ENCODE peak calls at places on chromosomes 4 and X, in ten cellular contexts. O is astrocyte, R is AG04449, Q is fibroblast of lung, X is kidney epithelial cell, H is colonic mucosa, B is fibroblast of villous mesenchyme, E is adrenal gland, T is NB4, W is lung. V is an unnamed sample.

GRCh38 chr4:123830920-123831319 is 434.3 kb downstream of the SPRY1 start:
- DNase-seq in B (no peak), R (no peak), O (no peak), W (no peak), H (no peak), X (no peak), Q (no peak), T (no peak), E (no peak), V (no peak)

GRCh38 chr4:25190407-25190806 is 30.2 kb upstream of the SEPSECS start:
- DNase-seq in T (no peak), E (no peak), X (no peak), O (no peak), B (no peak), H (no peak), Q (no peak), R (no peak), W (no peak), V (no peak)

GRCh38 chr4:42015438-42015837 is 25.1 kb downstream of the SLC30A9 start:
- DNase-seq in H (no peak), E (no peak), X (no peak), O (no peak), T (no peak), W (no peak), B (no peak), R (no peak), Q (no peak), V (no peak)

GRCh38 chr4:152107736-152108500 is 347.1 kb upstream of the GATB start:
- DNase-seq in B (no peak), X (no peak), R (no peak), H (no peak), Q (no peak), W (no peak), E (no peak), T (no peak), O (no peak), V (no peak)

GRCh38 chrX:130339408-130340222 is at the start of gene SLC25A14:
- DNase-seq in W (peak), B (peak), H (peak), Q (peak), R (no peak), O (peak), T (peak), E (peak), X (peak), V (peak)

GRCh38 chr4:154491341-154491679 is 289 bp downstream of the DCHS2 start:
- DNase-seq in Q (peak), H (no peak), W (no peak), E (no peak), R (no peak), B (peak), X (no peak), T (no peak), O (peak), V (no peak)

GRCh38 chrX:96435636-96436035 is 249.0 kb upstream of the DIAPH2 start:
- DNase-seq in T (no peak), H (no peak), B (no peak), R (no peak), E (no peak), Q (peak), O (no peak), X (no peak), W (no peak), V (no peak)

GRCh38 chrX:17697191-17697590 is 40.1 kb upstream of the SCML1 start:
- DNase-seq in Q (peak), R (no peak), B (peak), W (no peak), E (no peak), O (peak), H (no peak), X (no peak), T (peak), V (no peak)

GRCh38 chr4:17492876-17493275 is 19.0 kb downstream of the QDPR start:
- DNase-seq in B (no peak), O (no peak), R (no peak), W (no peak), T (no peak), Q (no peak), E (no peak), X (no peak), H (no peak), V (no peak)

GRCh38 chr4:16225681-16225995 is 633 bp downstream of the TAPT1 start:
- DNase-seq in T (no peak), R (no peak), W (no peak), O (no peak), B (no peak), H (no peak), Q (peak), E (no peak), X (no peak), V (no peak)

GRCh38 chr4:22595684-22596083 is 79.8 kb upstream of the ADGRA3 start:
- DNase-seq in X (no peak), R (no peak), O (no peak), B (no peak), E (no peak), H (no peak), Q (no peak), T (no peak), W (no peak), V (peak)

GRCh38 chr4:40672528-40673522 is 43.2 kb upstream of the RBM47 start:
- DNase-seq in W (peak), H (no peak), X (peak), B (peak), T (peak), E (no peak), R (peak), O (peak), Q (peak), V (peak)

GRCh38 chr4:39469429-39470077 is 10.7 kb downstream of the LIAS start:
- DNase-seq in X (no peak), Q (peak), E (peak), O (peak), B (peak), T (peak), R (peak), H (peak), W (no peak), V (peak)

GRCh38 chrX:37350034-37350365 is 836 bp downstream of the PRRG1 start:
- DNase-seq in W (no peak), O (peak), X (no peak), B (no peak), T (no peak), Q (peak), E (no peak), H (no peak), R (no peak), V (no peak)

GRCh38 chr4:73822389-73822788 is 14.1 kb upstream of the CXCL6 start:
- DNase-seq in B (no peak), R (no peak), T (no peak), O (peak), X (no peak), E (no peak), H (no peak), W (no peak), Q (no peak), V (no peak)

GRCh38 chr4:17544205-17544604 is 29.2 kb downstream of the CLRN2 start:
- DNase-seq in Q (no peak), O (no peak), B (peak), R (no peak), X (no peak), E (no peak), T (peak), W (no peak), H (no peak), V (no peak)

GRCh38 chrX:69489625-69490024 is 14.5 kb upstream of the NALF2 start:
- DNase-seq in B (no peak), O (no peak), T (no peak), R (no peak), E (no peak), H (no peak), Q (no peak), W (no peak), X (no peak), V (no peak)

GRCh38 chr4:17494258-17494657 is 17.6 kb downstream of the QDPR start:
- DNase-seq in Q (peak), O (peak), E (no peak), T (peak), W (no peak), H (no peak), X (peak), B (peak), R (peak), V (peak)

GRCh38 chr4:186700746-186701145 is 22.9 kb downstream of the FAT1 start:
- DNase-seq in B (peak), X (no peak), Q (peak), T (no peak), H (no peak), E (no peak), W (no peak), O (peak), R (no peak), V (no peak)
- H3K4me3 ChIP-seq in B (no peak), X (no peak), Q (no peak), T (no peak), H (no peak), E (no peak), W (no peak), O (no peak), R (no peak), V (no peak)

DNA sequence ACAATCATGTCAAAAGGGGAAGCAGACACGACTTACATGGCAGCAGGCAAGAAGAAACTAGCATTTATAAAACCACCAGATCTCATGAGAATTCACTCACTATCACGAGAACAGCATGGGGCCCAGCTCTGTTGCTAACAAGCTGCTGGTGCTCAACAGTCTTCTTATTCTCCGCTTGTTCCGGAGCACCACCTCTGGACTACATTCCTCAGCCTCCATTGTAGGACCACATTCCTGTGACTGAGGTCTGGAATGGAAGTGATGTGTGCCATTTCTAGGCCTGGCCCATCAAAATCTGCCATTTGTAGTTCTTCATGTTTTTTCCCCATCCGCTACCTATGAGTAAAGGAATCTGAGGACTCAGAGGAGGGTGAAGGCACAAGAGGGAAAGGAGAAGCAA is 111.5 kb upstream of the PTCHD1 start:
- DNase-seq in T (no peak), R (no peak), W (no peak), E (no peak), O (no peak), X (no peak), B (no peak), Q (no peak), H (no peak), V (no peak)
- TF ChIP-seq CTCF in T (no peak), R (no peak), W (no peak), E (no peak), O (no peak), X (no peak), B (no peak), Q (no peak), H (no peak), V (no peak)

GRCh38 chr4:87239821-87240220 is 19.4 kb upstream of the KLHL8 start:
- DNase-seq in R (no peak), X (no peak), W (no peak), B (no peak), Q (no peak), O (no peak), T (no peak), E (no peak), H (no peak), V (no peak)

GRCh38 chr4:87232241-87232640 is 11.8 kb upstream of the KLHL8 start:
- DNase-seq in R (no peak), E (no peak), H (no peak), X (no peak), O (no peak), T (no peak), B (no peak), Q (peak), W (no peak), V (no peak)

GRCh38 chr4:87236851-87237250 is 16.4 kb upstream of the KLHL8 start:
- DNase-seq in W (no peak), H (no peak), T (no peak), B (no peak), R (no peak), O (no peak), Q (no peak), E (no peak), X (no peak), V (no peak)

GRCh38 chr4:87230806-87231205 is 10.4 kb upstream of the KLHL8 start:
- DNase-seq in H (no peak), E (no peak), X (no peak), O (no peak), W (no peak), T (no peak), B (no peak), Q (no peak), R (no peak), V (no peak)

DNA sequence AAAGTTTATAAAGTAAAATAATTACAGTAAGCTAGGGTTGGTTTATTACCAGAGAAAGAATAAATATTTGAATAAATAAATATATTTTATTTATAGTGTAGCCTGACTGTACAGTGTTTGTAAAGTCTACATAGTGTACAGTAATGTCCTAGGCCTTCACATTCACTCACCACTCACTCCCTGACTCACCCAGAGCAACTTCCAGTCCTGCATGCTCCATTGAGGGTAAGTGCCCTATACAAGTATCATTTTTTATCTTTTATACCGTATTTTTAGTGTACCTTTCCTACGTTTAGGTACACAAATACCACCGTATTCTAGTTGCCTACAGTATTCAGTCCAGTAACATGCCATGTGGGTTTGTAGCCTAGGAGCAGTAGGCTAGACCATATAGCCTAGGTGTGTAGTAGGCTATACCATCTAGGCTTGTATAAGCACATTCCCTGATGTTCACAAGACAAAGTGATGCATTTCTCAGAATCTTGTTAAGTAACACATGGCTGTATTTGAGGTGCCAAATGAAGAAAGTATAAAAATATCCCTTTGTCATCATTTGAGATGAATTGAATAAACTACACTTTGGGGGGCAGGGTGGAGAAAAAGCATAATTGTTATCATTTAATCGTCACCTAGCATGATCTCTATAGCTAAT is 14.7 kb upstream of the KLHL8 start:
- DNase-seq in R (no peak), E (no peak), T (no peak), B (no peak), W (no peak), H (no peak), O (peak), Q (peak), X (no peak), V (no peak)
- H3K4me3 ChIP-seq in R (peak), E (peak), T (peak), B (peak), W (no peak), H (peak), O (peak), Q (peak), X (peak), V (peak)

DNA sequence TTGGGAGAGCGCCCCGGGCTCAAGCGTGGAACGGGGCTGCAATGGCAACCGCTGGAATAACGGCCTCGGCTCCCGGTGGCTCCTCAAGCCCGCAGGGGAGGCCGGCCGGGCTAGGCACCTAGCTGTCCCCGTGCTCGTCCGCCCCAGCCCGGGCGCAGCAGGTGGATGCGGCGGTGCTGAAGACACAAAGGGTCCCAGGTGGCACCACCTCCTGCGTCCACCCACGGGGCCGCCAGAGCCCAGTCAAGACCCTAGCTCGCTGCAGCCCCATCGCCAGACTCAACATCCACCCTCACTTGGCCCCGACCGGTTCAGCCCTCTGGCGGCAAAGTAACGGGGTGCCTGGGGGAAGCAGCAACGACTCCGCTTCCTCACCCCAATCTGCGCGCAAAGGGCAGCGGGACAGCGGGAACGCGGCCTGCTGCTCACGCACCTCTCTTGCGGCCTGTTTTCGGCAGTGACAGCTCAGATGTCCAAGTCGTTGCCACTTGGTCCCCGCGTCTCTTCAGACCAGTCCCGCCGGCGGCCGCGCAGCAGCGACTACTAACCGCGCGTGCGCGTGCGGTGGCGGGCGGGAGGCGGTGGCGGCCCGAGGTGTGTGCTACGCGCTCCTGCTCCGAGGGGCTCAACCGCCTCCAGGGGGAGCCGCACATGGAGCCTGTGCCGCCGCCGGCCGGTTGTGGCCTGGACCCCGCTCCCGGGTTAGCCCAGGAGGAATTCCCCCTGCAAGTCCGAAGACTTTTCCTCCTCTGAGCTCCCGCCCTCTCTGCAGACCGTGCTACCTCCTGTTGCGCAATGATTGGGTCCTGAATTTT is at the start of gene CLGN:
- DNase-seq in X (no peak), T (peak), W (peak), H (peak), R (no peak), E (peak), B (peak), O (peak), Q (peak), V (peak)
- TF ChIP-seq CTCF in X (peak), T (peak), W (peak), H (no peak), R (peak), E (peak), B (no peak), O (no peak), Q (peak), V (peak)

DNA sequence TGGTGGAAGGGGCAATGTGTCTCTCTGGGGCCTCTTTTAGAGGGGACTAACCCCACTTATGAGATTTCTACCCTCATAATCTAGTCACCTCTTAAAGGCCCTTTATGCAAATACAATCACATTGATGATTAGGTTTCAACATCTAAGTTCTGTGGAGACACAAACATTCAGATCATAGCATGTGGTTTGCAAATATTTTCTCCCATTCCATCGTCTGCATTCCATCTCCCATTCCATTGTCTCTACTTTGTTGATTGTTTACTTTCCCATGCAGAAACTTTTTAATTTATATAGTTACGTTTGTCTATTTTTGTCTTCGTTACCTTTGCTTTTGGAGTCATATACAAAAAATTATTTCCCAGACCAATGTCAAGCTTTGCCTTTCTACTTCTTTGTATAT is 927.5 kb upstream of the INTU start:
- DNase-seq in H (no peak), X (no peak), B (no peak), E (no peak), T (no peak), O (peak), R (no peak), Q (no peak), W (no peak), V (no peak)
- H3K4me3 ChIP-seq in H (no peak), X (no peak), B (no peak), E (no peak), T (no peak), O (no peak), R (no peak), Q (no peak), W (no peak), V (no peak)

GRCh38 chr4:1052231-1052671 is 40.8 kb downstream of the FGFRL1 start:
- DNase-seq in H (no peak), X (no peak), B (no peak), W (no peak), O (no peak), R (no peak), T (peak), E (peak), Q (no peak), V (no peak)

GRCh38 chr4:1048781-1049590 is 37.6 kb downstream of the FGFRL1 start:
- DNase-seq in R (no peak), W (no peak), H (no peak), Q (no peak), T (peak), B (no peak), X (no peak), O (no peak), E (peak), V (no peak)

GRCh38 chr4:1051472-1051871 is 40.0 kb downstream of the FGFRL1 start:
- DNase-seq in W (no peak), T (no peak), B (no peak), Q (no peak), R (no peak), X (no peak), E (peak), O (no peak), H (no peak), V (no peak)

GRCh38 chr4:1049591-1049905 is 38.1 kb downstream of the FGFRL1 start:
- DNase-seq in B (no peak), E (peak), H (no peak), X (no peak), Q (no peak), T (no peak), O (no peak), R (no peak), W (no peak), V (no peak)

DNA sequence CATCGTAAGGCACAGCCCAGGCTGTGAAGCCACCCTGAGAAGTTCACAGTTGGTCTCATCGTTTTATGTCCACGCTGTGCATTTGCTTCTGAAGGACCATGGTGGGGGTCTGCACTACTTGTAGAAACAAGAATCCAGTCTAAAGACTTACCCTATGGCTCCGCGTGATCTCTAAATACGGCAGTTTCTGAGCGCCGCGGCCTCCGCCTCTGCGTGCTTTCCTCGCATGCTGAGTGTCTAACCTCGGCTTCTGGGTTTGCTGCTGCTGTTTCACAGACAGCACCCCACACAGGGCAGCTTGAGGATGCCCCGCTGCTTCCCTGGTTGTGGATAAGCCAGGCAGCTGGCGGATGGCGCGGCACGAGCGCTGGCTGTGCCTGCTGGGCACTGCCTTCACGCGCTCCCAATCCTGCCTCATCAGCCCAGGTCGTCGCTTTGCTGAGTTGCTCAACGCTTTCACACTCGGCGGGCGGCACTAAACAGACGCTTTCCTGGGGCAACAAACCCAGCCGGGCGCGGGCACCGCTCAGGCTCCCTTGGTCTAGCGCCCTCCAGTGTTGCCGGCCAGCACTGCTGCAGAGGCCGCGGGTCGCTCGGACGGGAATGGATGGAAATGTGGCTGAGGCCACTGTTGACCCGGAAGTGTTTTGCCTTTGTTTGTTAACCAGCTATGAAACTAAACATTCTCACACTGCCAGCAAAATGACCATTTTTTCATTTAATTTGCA is 39.2 kb downstream of the FGFRL1 start:
- DNase-seq in B (peak), Q (peak), R (no peak), W (no peak), T (no peak), O (no peak), H (no peak), E (peak), X (no peak), V (no peak)
- TF ChIP-seq CTCF in B (peak), Q (peak), R (no peak), W (no peak), T (no peak), O (peak), H (no peak), E (peak), X (peak), V (peak)

V was measured in retinal pigment epithelial cell.